ENCODE peak calls at places on chromosomes 16 and 17, in eight cellular contexts. R is GM13977, Y is NB4, J is WTC11, S is GM13976, O is psoas muscle, F is ascending aorta, Z is AG10803. G is an unnamed sample.

GRCh38 chr17:64496786-64497564 is at the start of gene POLG2:
- DNase-seq in R (peak; percentile 89), Y (peak; percentile 96), J (peak; percentile 93), S (peak; percentile 93), O (peak; percentile 97), F (peak; percentile 47), Z (peak; percentile 92), G (peak; percentile 89)

GRCh38 chr16:67395458-67396158 is 2.3 kb upstream of the TPPP3 start:
- DNase-seq in R (peak; percentile 28), Y (no peak), J (no peak), S (peak; percentile 35), O (peak; percentile 44), F (no peak), Z (no peak), G (no peak)

GRCh38 chr17:6430769-6431168 is 4.2 kb downstream of the AIPL1 start:
- DNase-seq in R (no peak), Y (no peak), J (no peak), S (no peak), O (no peak), F (no peak), Z (no peak), G (no peak)

GRCh38 chr17:61803796-61804195 is 59.5 kb downstream of the BRIP1 start:
- DNase-seq in R (no peak), Y (no peak), J (no peak), S (no peak), O (no peak), F (no peak), Z (no peak), G (no peak)

GRCh38 chr16:5056347-5056746 is 9.4 kb downstream of the C16orf89 start:
- DNase-seq in R (no peak), Y (peak; percentile 77), J (peak; percentile 80), S (peak; percentile 78), O (no peak), F (no peak), Z (no peak), G (peak; percentile 33)

GRCh38 chr17:72175787-72176515 is 55.1 kb downstream of the SOX9 start:
- DNase-seq in R (no peak), Y (no peak), J (no peak), S (no peak), O (no peak), F (no peak), Z (no peak), G (no peak)

GRCh38 chr17:17681744-17682292 is 560 bp downstream of the RAI1 start:
- DNase-seq in R (peak; percentile 59), Y (peak; percentile 64), J (no peak), S (no peak), O (peak; percentile 71), F (no peak), Z (no peak), G (peak; percentile 29)

GRCh38 chr16:5615868-5616642 is 518.5 kb upstream of the EEF2KMT start:
- DNase-seq in R (peak; percentile 35), Y (peak; percentile 59), J (peak; percentile 40), S (peak; percentile 62), O (peak; percentile 48), F (no peak), Z (no peak), G (peak; percentile 70)

GRCh38 chr16:31876955-31877828 is 3.6 kb downstream of the ZNF267 start:
- DNase-seq in R (peak; percentile 69), Y (peak; percentile 53), J (no peak), S (peak; percentile 61), O (no peak), F (no peak), Z (peak; percentile 79), G (no peak)

GRCh38 chr17:82864721-82865240 is 25.0 kb upstream of the ZNF750 start:
- DNase-seq in R (no peak), Y (no peak), J (no peak), S (no peak), O (peak; percentile 48), F (no peak), Z (no peak), G (no peak)

GRCh38 chr17:2909164-2909852 is 113.1 kb downstream of the RAP1GAP2 start:
- DNase-seq in R (no peak), Y (peak; percentile 18), J (no peak), S (no peak), O (no peak), F (no peak), Z (no peak), G (no peak)

GRCh38 chr17:2064980-2065785 is 10.3 kb downstream of the HIC1 start:
- DNase-seq in R (peak; percentile 76), Y (peak; percentile 63), J (peak; percentile 90), S (peak; percentile 83), O (peak; percentile 83), F (no peak), Z (peak; percentile 66), G (no peak)

GRCh38 chr17:5500247-5500803 is 14.0 kb downstream of the MIS12 start:
- DNase-seq in R (peak; percentile 52), Y (no peak), J (no peak), S (peak; percentile 56), O (no peak), F (no peak), Z (no peak), G (no peak)

GRCh38 chr16:1530883-1531637 is 2.4 kb upstream of the TMEM204 start:
- DNase-seq in R (no peak), Y (no peak), J (no peak), S (no peak), O (peak; percentile 86), F (no peak), Z (peak; percentile 96), G (no peak)

GRCh38 chr17:64256913-64257807 is 5.9 kb downstream of the TEX2 start:
- DNase-seq in R (no peak), Y (no peak), J (no peak), S (no peak), O (no peak), F (no peak), Z (no peak), G (no peak)

GRCh38 chr17:47192549-47192948 is 3.5 kb upstream of the CDC27 start:
- DNase-seq in R (no peak), Y (peak; percentile 33), J (no peak), S (no peak), O (no peak), F (no peak), Z (peak; percentile 72), G (no peak)

GRCh38 chr16:4262303-4262835 is 10.5 kb downstream of the TFAP4 start:
- DNase-seq in R (no peak), Y (no peak), J (no peak), S (peak; percentile 24), O (no peak), F (no peak), Z (no peak), G (no peak)

GRCh38 chr16:70437582-70438324 is 1.1 kb downstream of the ST3GAL2 start:
- DNase-seq in R (peak; percentile 39), Y (peak; percentile 63), J (no peak), S (peak; percentile 29), O (no peak), F (no peak), Z (peak; percentile 61), G (no peak)

GRCh38 chr16:58348986-58349385 is 43.3 kb upstream of the GINS3 start:
- DNase-seq in R (no peak), Y (no peak), J (no peak), S (no peak), O (no peak), F (no peak), Z (no peak), G (no peak)

GRCh38 chr16:47777191-47777590 is 316.1 kb downstream of the PHKB start:
- DNase-seq in R (no peak), Y (peak; percentile 44), J (no peak), S (no peak), O (no peak), F (no peak), Z (peak; percentile 78), G (no peak)

GRCh38 chr16:9823510-9823909 is 358.7 kb downstream of the GRIN2A start:
- DNase-seq in R (no peak), Y (no peak), J (no peak), S (no peak), O (no peak), F (no peak), Z (no peak), G (no peak)

GRCh38 chr17:1755252-1755992 is 6.4 kb upstream of the SERPINF1 start:
- DNase-seq in R (no peak), Y (no peak), J (no peak), S (no peak), O (no peak), F (no peak), Z (no peak), G (no peak)

GRCh38 chr17:21289902-21290571 is 5.5 kb downstream of the MAP2K3 start:
- DNase-seq in R (no peak), Y (no peak), J (no peak), S (no peak), O (peak; percentile 94), F (no peak), Z (no peak), G (no peak)
- TF ChIP-seq CTCF in R (no peak), Y (no peak), J (no peak), S (no peak), O (peak; percentile 38), F (no peak), Z (no peak), G (no peak)

GRCh38 chr17:21019976-21020575 is 22.7 kb downstream of the USP22 start:
- DNase-seq in R (peak; percentile 34), Y (peak; percentile 47), J (no peak), S (no peak), O (peak; percentile 80), F (no peak), Z (peak; percentile 41), G (no peak)
- TF ChIP-seq CTCF in R (peak; percentile 53), Y (peak; percentile 16), J (no peak), S (peak; percentile 22), O (peak; percentile 48), F (peak; percentile 52), Z (peak; percentile 43), G (peak; percentile 52)

DNA sequence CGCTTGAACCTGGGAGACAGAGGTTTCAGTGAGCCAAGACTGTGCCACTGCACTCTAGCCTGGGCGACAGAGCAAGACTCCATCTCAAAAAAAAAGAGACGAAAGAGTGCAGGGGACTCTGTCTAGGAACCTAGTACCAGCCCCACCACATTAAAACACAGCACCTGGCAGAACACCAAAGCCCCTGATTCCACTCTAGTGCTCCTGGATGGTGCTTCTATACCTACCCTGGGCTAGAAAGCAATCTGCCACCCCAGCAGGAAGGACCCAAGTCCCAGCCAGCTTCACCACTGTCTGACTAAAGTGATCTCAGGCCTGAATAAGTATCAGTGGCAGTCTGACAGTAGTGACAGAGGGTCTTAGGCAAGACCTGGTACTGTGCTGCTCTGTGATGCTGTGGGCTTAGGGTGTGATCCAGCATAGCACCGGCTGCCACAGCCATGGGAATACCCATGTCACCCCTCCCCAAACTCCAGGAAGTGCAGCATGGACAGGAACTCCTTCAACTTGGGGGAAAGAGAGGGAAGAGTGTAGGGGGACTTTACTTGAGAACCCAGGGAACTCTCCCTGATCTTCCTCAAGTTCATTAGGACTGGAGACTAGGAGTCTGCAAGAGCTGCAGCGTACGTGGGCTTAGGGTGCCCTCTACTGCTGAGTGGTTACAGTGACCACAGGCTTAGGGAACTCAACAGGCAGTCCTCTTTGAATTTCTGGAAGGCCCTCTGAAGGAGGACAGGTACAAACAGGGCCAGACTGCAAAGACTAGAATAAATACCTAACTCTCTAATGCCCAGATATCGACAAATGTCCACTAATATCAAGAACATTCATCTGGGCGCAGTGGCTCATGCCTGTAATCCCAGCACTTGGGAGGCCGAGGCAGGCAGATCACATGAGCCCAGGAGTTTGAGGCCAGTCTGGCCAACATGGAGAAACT is 30.0 kb upstream of the RNF43 start:
- DNase-seq in R (peak; percentile 67), Y (peak; percentile 89), J (peak; percentile 89), S (peak; percentile 72), O (peak; percentile 56), F (no peak), Z (peak; percentile 83), G (peak; percentile 66)
- TF ChIP-seq CTCF in R (peak; percentile 86), Y (peak; percentile 87), J (peak; percentile 66), S (peak; percentile 85), O (peak; percentile 47), F (peak; percentile 30), Z (peak; percentile 90), G (peak; percentile 86)

GRCh38 chr16:88013091-88013609 is 61.9 kb downstream of the BANP start:
- DNase-seq in R (no peak), Y (no peak), J (no peak), S (no peak), O (no peak), F (no peak), Z (no peak), G (no peak)
- TF ChIP-seq CTCF in R (no peak), Y (no peak), J (no peak), S (no peak), O (no peak), F (no peak), Z (no peak), G (no peak)

G was measured in neural crest cell.